ENCODE peak calls at places on chromosomes 6 and 20, in six cellular contexts. One of them, this sample, is unnamed.
A peak's percentile ranks its signal among the peaks of the same experiment; 100 is the strongest.

GRCh38 chr6:142008776-142009175 is 123.9 kb upstream of the GJE1 start:
- DNase-seq in effector memory CD4-positive, alpha-beta T cell: no peak
- DNase-seq in RCC 7860: no peak
- DNase-seq in astrocyte of the spinal cord: no peak
- DNase-seq in RWPE1: no peak
- DNase-seq in heart right ventricle: no peak
- DNase-seq in this sample: no peak

GRCh38 chr6:121810346-121811032 is 375.0 kb downstream of the GJA1 start:
- DNase-seq in RWPE1: no peak
- DNase-seq in effector memory CD4-positive, alpha-beta T cell: no peak
- DNase-seq in heart right ventricle: no peak
- DNase-seq in RCC 7860: no peak
- DNase-seq in astrocyte of the spinal cord: no peak
- DNase-seq in this sample: no peak

GRCh38 chr6:131103869-131104268 is 31.4 kb upstream of the AKAP7 start:
- DNase-seq in effector memory CD4-positive, alpha-beta T cell: no peak
- DNase-seq in heart right ventricle: no peak
- DNase-seq in RWPE1: no peak
- DNase-seq in astrocyte of the spinal cord: no peak
- DNase-seq in RCC 7860: no peak
- DNase-seq in this sample: no peak

GRCh38 chr6:37515712-37516075 is 16.0 kb upstream of the CCDC167 start:
- DNase-seq in heart right ventricle: no peak
- DNase-seq in RCC 7860: no peak
- DNase-seq in astrocyte of the spinal cord: no peak
- DNase-seq in effector memory CD4-positive, alpha-beta T cell: no peak
- DNase-seq in RWPE1: no peak
- DNase-seq in this sample: no peak

GRCh38 chr6:161917645-161918044 is 643.8 kb upstream of the AGPAT4 start:
- DNase-seq in RWPE1: no peak
- DNase-seq in RCC 7860: peak; percentile 9
- DNase-seq in effector memory CD4-positive, alpha-beta T cell: no peak
- DNase-seq in astrocyte of the spinal cord: peak; percentile 59
- DNase-seq in heart right ventricle: no peak
- DNase-seq in this sample: no peak

GRCh38 chr20:59822291-59823029 is 111.0 kb downstream of the SYCP2 start:
- DNase-seq in astrocyte of the spinal cord: no peak
- DNase-seq in RWPE1: no peak
- DNase-seq in heart right ventricle: no peak
- DNase-seq in effector memory CD4-positive, alpha-beta T cell: no peak
- DNase-seq in RCC 7860: no peak
- DNase-seq in this sample: no peak

GRCh38 chr6:6741264-6741663 is 152.7 kb downstream of the LY86 start:
- DNase-seq in RWPE1: no peak
- DNase-seq in RCC 7860: no peak
- DNase-seq in effector memory CD4-positive, alpha-beta T cell: no peak
- DNase-seq in astrocyte of the spinal cord: no peak
- DNase-seq in heart right ventricle: no peak
- DNase-seq in this sample: no peak

GRCh38 chr6:107704377-107705013 is 119.6 kb downstream of the SCML4 start:
- DNase-seq in RWPE1: peak; percentile 30
- DNase-seq in heart right ventricle: peak; percentile 49
- DNase-seq in astrocyte of the spinal cord: peak; percentile 57
- DNase-seq in effector memory CD4-positive, alpha-beta T cell: no peak
- DNase-seq in RCC 7860: no peak
- DNase-seq in this sample: no peak

GRCh38 chr6:92473056-92473455 is 946.3 kb downstream of the EPHA7 start:
- DNase-seq in effector memory CD4-positive, alpha-beta T cell: no peak
- DNase-seq in RWPE1: no peak
- DNase-seq in heart right ventricle: no peak
- DNase-seq in RCC 7860: no peak
- DNase-seq in astrocyte of the spinal cord: no peak
- DNase-seq in this sample: no peak

GRCh38 chr20:31595654-31596411 is 9.3 kb upstream of the ID1 start:
- DNase-seq in RWPE1: peak; percentile 54
- DNase-seq in astrocyte of the spinal cord: peak; percentile 84
- DNase-seq in effector memory CD4-positive, alpha-beta T cell: no peak
- DNase-seq in RCC 7860: no peak
- DNase-seq in heart right ventricle: peak; percentile 89
- DNase-seq in this sample: peak; percentile 97